ENCODE peak calls at places on chromosome 1, in nine cellular contexts. One of them, this sample, is unnamed.

GRCh38 chr1:58886611-58887010 is 102.8 kb upstream of the JUN start:
- DNase-seq in GM20000: no peak
- DNase-seq in ascending aorta: peak
- DNase-seq in left ventricle myocardium inferior: no peak
- DNase-seq in IMR-90: no peak
- DNase-seq in fibroblast of villous mesenchyme: no peak
- DNase-seq in B cell: no peak
- DNase-seq in brain microvascular endothelial cell: no peak
- DNase-seq in cardiac muscle cell: no peak
- DNase-seq in this sample: no peak

GRCh38 chr1:223730471-223730870 is 18.1 kb downstream of the CAPN2 start:
- DNase-seq in IMR-90: no peak
- DNase-seq in fibroblast of villous mesenchyme: peak
- DNase-seq in left ventricle myocardium inferior: no peak
- DNase-seq in ascending aorta: no peak
- DNase-seq in brain microvascular endothelial cell: no peak
- DNase-seq in cardiac muscle cell: no peak
- DNase-seq in B cell: no peak
- DNase-seq in GM20000: no peak
- DNase-seq in this sample: no peak

GRCh38 chr1:205537386-205538018 is 33.0 kb downstream of the CDK18 start:
- DNase-seq in brain microvascular endothelial cell: no peak
- DNase-seq in cardiac muscle cell: peak
- DNase-seq in fibroblast of villous mesenchyme: peak
- DNase-seq in left ventricle myocardium inferior: no peak
- DNase-seq in GM20000: no peak
- DNase-seq in ascending aorta: peak
- DNase-seq in B cell: no peak
- DNase-seq in IMR-90: no peak
- DNase-seq in this sample: no peak

GRCh38 chr1:97943354-97943753 is 22.5 kb upstream of the DPYD start:
- DNase-seq in GM20000: no peak
- DNase-seq in ascending aorta: no peak
- DNase-seq in brain microvascular endothelial cell: peak
- DNase-seq in IMR-90: peak
- DNase-seq in B cell: no peak
- DNase-seq in cardiac muscle cell: peak
- DNase-seq in fibroblast of villous mesenchyme: no peak
- DNase-seq in left ventricle myocardium inferior: no peak
- DNase-seq in this sample: no peak

GRCh38 chr1:10106756-10107479 is 74.2 kb downstream of the UBE4B start:
- DNase-seq in brain microvascular endothelial cell: no peak
- DNase-seq in cardiac muscle cell: no peak
- DNase-seq in fibroblast of villous mesenchyme: no peak
- DNase-seq in B cell: no peak
- DNase-seq in IMR-90: no peak
- DNase-seq in left ventricle myocardium inferior: no peak
- DNase-seq in ascending aorta: no peak
- DNase-seq in GM20000: no peak
- DNase-seq in this sample: no peak

GRCh38 chr1:30955448-30956015 is 47.0 kb upstream of the SDC3 start:
- DNase-seq in brain microvascular endothelial cell: no peak
- DNase-seq in cardiac muscle cell: peak
- DNase-seq in IMR-90: peak
- DNase-seq in fibroblast of villous mesenchyme: peak
- DNase-seq in GM20000: no peak
- DNase-seq in B cell: no peak
- DNase-seq in left ventricle myocardium inferior: no peak
- DNase-seq in ascending aorta: no peak
- DNase-seq in this sample: no peak

GRCh38 chr1:54310439-54311328 is 95.5 kb downstream of the SSBP3 start:
- DNase-seq in cardiac muscle cell: peak
- DNase-seq in brain microvascular endothelial cell: peak
- DNase-seq in B cell: no peak
- DNase-seq in ascending aorta: no peak
- DNase-seq in IMR-90: peak
- DNase-seq in left ventricle myocardium inferior: peak
- DNase-seq in fibroblast of villous mesenchyme: peak
- DNase-seq in GM20000: peak
- DNase-seq in this sample: peak

GRCh38 chr1:41619511-41620364 is 135.3 kb upstream of the EDN2 start:
- DNase-seq in GM20000: no peak
- DNase-seq in IMR-90: no peak
- DNase-seq in ascending aorta: no peak
- DNase-seq in cardiac muscle cell: no peak
- DNase-seq in B cell: no peak
- DNase-seq in fibroblast of villous mesenchyme: no peak
- DNase-seq in brain microvascular endothelial cell: no peak
- DNase-seq in left ventricle myocardium inferior: no peak
- DNase-seq in this sample: no peak

GRCh38 chr1:206004821-206005220 is 1.6 kb upstream of the RAB7B start:
- DNase-seq in GM20000: no peak
- DNase-seq in brain microvascular endothelial cell: no peak
- DNase-seq in B cell: no peak
- DNase-seq in left ventricle myocardium inferior: no peak
- DNase-seq in fibroblast of villous mesenchyme: no peak
- DNase-seq in ascending aorta: no peak
- DNase-seq in IMR-90: no peak
- DNase-seq in cardiac muscle cell: no peak
- DNase-seq in this sample: no peak

GRCh38 chr1:97192872-97193572 is 471.4 kb downstream of the PTBP2 start:
- DNase-seq in brain microvascular endothelial cell: peak
- DNase-seq in GM20000: no peak
- DNase-seq in left ventricle myocardium inferior: no peak
- DNase-seq in B cell: no peak
- DNase-seq in cardiac muscle cell: peak
- DNase-seq in ascending aorta: no peak
- DNase-seq in fibroblast of villous mesenchyme: peak
- DNase-seq in IMR-90: peak
- DNase-seq in this sample: no peak

GRCh38 chr1:233487415-233487814 is 126.5 kb upstream of the KCNK1 start:
- DNase-seq in GM20000: no peak
- DNase-seq in cardiac muscle cell: no peak
- DNase-seq in left ventricle myocardium inferior: no peak
- DNase-seq in ascending aorta: no peak
- DNase-seq in IMR-90: no peak
- DNase-seq in brain microvascular endothelial cell: no peak
- DNase-seq in B cell: no peak
- DNase-seq in fibroblast of villous mesenchyme: no peak
- DNase-seq in this sample: no peak

GRCh38 chr1:33986389-33987095 is 122.7 kb downstream of the HMGB4 start:
- DNase-seq in GM20000: no peak
- DNase-seq in B cell: no peak
- DNase-seq in ascending aorta: peak
- DNase-seq in cardiac muscle cell: peak
- DNase-seq in fibroblast of villous mesenchyme: no peak
- DNase-seq in brain microvascular endothelial cell: no peak
- DNase-seq in left ventricle myocardium inferior: peak
- DNase-seq in IMR-90: peak
- DNase-seq in this sample: no peak

GRCh38 chr1:113761937-113762336 is 2.7 kb upstream of the PHTF1 start:
- DNase-seq in cardiac muscle cell: no peak
- DNase-seq in ascending aorta: no peak
- DNase-seq in left ventricle myocardium inferior: no peak
- DNase-seq in IMR-90: no peak
- DNase-seq in GM20000: no peak
- DNase-seq in B cell: no peak
- DNase-seq in brain microvascular endothelial cell: no peak
- DNase-seq in fibroblast of villous mesenchyme: no peak
- DNase-seq in this sample: no peak

GRCh38 chr1:166511754-166512153 is 327.5 kb upstream of the POGK start:
- DNase-seq in brain microvascular endothelial cell: no peak
- DNase-seq in left ventricle myocardium inferior: no peak
- DNase-seq in cardiac muscle cell: no peak
- DNase-seq in IMR-90: no peak
- DNase-seq in GM20000: no peak
- DNase-seq in fibroblast of villous mesenchyme: no peak
- DNase-seq in ascending aorta: no peak
- DNase-seq in B cell: no peak
- DNase-seq in this sample: no peak

GRCh38 chr1:230208619-230209261 is 141.7 kb downstream of the GALNT2 start:
- DNase-seq in fibroblast of villous mesenchyme: peak
- DNase-seq in B cell: no peak
- DNase-seq in left ventricle myocardium inferior: no peak
- DNase-seq in IMR-90: no peak
- DNase-seq in brain microvascular endothelial cell: no peak
- DNase-seq in ascending aorta: no peak
- DNase-seq in cardiac muscle cell: no peak
- DNase-seq in GM20000: peak
- DNase-seq in this sample: peak

GRCh38 chr1:32733573-32734321 is 31.2 kb upstream of the SYNC start:
- DNase-seq in B cell: no peak
- DNase-seq in IMR-90: peak
- DNase-seq in cardiac muscle cell: peak
- DNase-seq in brain microvascular endothelial cell: peak
- DNase-seq in ascending aorta: no peak
- DNase-seq in fibroblast of villous mesenchyme: no peak
- DNase-seq in left ventricle myocardium inferior: no peak
- DNase-seq in GM20000: peak
- DNase-seq in this sample: peak
- TF ChIP-seq CTCF in B cell: no peak
- TF ChIP-seq CTCF in IMR-90: no peak
- TF ChIP-seq CTCF in cardiac muscle cell: no peak
- TF ChIP-seq CTCF in brain microvascular endothelial cell: no peak
- TF ChIP-seq CTCF in ascending aorta: no peak
- TF ChIP-seq CTCF in fibroblast of villous mesenchyme: no peak
- TF ChIP-seq CTCF in left ventricle myocardium inferior: no peak
- TF ChIP-seq CTCF in GM20000: no peak
- TF ChIP-seq CTCF in this sample: no peak

DNA sequence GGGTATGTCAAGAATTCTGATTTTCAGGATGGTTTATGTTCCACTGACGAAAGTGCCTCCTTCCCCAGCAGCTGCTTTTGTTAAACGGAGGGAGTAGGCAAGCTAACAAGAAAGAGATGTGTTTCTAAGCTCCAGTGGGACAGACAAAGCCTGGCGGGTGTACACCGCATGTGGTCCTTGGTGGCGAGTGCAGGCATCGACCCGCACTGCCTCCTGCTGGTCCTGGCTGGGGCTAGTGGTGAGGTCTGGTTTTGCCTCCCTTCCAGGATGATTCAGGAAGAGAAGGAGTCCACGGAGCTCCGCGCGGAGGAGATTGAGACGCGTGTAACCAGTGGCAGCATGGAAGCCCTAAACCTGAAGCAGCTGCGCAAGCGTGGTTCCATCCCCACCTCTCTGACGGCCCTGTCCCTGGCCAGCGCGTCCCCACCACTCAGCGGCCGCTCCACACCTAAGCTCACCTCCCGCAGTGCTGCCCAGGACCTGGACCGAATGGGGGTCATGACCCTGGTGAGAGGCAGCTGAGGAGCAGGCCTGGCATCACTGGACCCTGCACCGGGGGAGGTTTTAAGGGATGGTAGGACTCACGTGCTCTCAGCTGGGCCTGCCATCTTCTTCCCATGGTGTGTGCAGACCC is 29.0 kb downstream of the PPFIA4 start:
- DNase-seq in left ventricle myocardium inferior: no peak
- DNase-seq in fibroblast of villous mesenchyme: no peak
- DNase-seq in ascending aorta: no peak
- DNase-seq in cardiac muscle cell: no peak
- DNase-seq in GM20000: no peak
- DNase-seq in IMR-90: no peak
- DNase-seq in brain microvascular endothelial cell: no peak
- DNase-seq in B cell: no peak
- DNase-seq in this sample: no peak
- TF ChIP-seq CTCF in left ventricle myocardium inferior: no peak
- TF ChIP-seq CTCF in fibroblast of villous mesenchyme: no peak
- TF ChIP-seq CTCF in ascending aorta: no peak
- TF ChIP-seq CTCF in cardiac muscle cell: no peak
- TF ChIP-seq CTCF in GM20000: no peak
- TF ChIP-seq CTCF in IMR-90: peak
- TF ChIP-seq CTCF in brain microvascular endothelial cell: peak
- TF ChIP-seq CTCF in B cell: no peak
- TF ChIP-seq CTCF in this sample: no peak

DNA sequence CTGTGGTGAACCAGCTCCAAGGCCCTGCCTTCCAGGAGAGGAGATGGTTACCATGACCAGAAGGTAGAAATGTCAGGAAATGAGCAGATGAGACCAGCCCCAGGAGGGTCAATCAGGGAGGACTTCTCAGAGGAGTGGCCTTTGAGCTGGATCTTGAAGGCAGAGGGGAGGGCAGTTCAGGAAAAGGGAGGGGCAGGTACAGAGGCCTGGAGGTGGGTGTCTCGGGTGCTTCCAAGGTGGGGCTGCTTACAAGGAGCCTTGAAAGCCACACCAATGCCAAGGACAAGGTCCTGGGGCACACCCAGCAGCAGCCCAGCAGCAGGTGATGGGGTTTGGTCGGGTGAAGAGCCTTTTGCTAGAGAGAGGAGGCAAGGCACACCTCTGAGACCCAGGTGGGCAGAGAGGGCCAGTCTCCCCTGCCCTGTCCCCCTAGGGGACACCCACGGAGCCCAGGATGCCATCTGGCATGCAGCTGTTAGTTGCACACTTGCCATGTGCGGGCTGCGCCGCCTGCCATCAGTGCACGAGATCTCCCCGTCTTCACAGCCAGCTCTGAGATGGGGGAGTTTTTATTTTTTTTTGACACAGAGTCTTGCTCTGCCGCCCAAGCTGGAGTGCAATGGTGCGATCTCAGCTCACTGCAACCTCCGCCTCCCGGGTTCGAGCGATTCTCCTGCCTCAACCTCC is 18.5 kb downstream of the SLC66A1 start:
- DNase-seq in fibroblast of villous mesenchyme: no peak
- DNase-seq in GM20000: no peak
- DNase-seq in B cell: no peak
- DNase-seq in left ventricle myocardium inferior: no peak
- DNase-seq in cardiac muscle cell: no peak
- DNase-seq in IMR-90: no peak
- DNase-seq in ascending aorta: no peak
- DNase-seq in brain microvascular endothelial cell: no peak
- DNase-seq in this sample: no peak
- TF ChIP-seq CTCF in fibroblast of villous mesenchyme: no peak
- TF ChIP-seq CTCF in GM20000: no peak
- TF ChIP-seq CTCF in B cell: no peak
- TF ChIP-seq CTCF in left ventricle myocardium inferior: no peak
- TF ChIP-seq CTCF in cardiac muscle cell: no peak
- TF ChIP-seq CTCF in IMR-90: no peak
- TF ChIP-seq CTCF in ascending aorta: no peak
- TF ChIP-seq CTCF in brain microvascular endothelial cell: no peak
- TF ChIP-seq CTCF in this sample: no peak

DNA sequence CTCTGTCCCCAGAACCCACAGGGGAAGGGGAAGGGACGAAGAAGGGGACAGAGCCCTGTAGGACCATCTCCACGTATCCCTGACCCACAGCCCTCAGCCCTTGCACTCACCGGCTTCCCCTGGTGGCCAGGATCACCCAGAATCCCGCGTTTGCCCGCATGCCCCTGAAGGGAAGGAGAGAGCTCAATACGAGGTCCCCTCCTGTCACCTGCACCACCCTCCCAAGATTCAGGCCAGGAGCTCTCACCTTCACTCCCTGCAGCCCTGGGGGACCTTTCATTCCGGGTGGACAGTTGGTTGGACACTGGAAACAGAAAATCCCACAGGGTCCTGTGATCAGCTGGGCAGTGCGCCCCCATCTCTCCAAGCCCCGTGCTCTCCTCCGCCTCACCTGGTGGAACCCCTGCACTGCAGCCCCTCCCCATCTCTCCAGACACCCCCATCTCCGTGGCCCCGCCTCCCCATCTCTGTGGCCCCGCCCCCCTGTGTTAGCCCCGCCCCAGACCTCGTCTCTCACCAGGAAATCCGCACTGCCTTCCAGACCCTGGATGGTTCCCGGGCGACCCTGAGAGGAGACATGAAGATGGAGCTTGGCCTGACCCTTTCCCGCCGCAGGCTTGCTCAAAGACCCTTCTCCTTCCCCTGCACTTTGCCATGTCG is 6.0 kb downstream of the COL9A2 start:
- DNase-seq in left ventricle myocardium inferior: no peak
- DNase-seq in fibroblast of villous mesenchyme: no peak
- DNase-seq in brain microvascular endothelial cell: no peak
- DNase-seq in ascending aorta: no peak
- DNase-seq in IMR-90: no peak
- DNase-seq in B cell: no peak
- DNase-seq in cardiac muscle cell: no peak
- DNase-seq in GM20000: no peak
- DNase-seq in this sample: no peak
- TF ChIP-seq CTCF in left ventricle myocardium inferior: no peak
- TF ChIP-seq CTCF in fibroblast of villous mesenchyme: no peak
- TF ChIP-seq CTCF in brain microvascular endothelial cell: no peak
- TF ChIP-seq CTCF in ascending aorta: no peak
- TF ChIP-seq CTCF in IMR-90: peak
- TF ChIP-seq CTCF in B cell: no peak
- TF ChIP-seq CTCF in cardiac muscle cell: peak
- TF ChIP-seq CTCF in GM20000: no peak
- TF ChIP-seq CTCF in this sample: no peak

This sample was measured in activated CD8-positive, alpha-beta T cell treated with anti-CD3 and anti-CD28 coated beads for 36 hours.